ENCODE peak calls at places on chromosomes 1 and 21, in seven cellular contexts. C is effector CD8-positive, alpha-beta T cell; P is SK-N-DZ; B is BJ; K is HEK293T; I is activated T-helper 9 cell treated with anti-CD3 and anti-CD28 coated beads, Interleukin-2, amount 50 U/mL, for 16 hours; D is HTR-8/SVneo. W is an unnamed sample.

GRCh38 chr1:96845464-96845863 is 123.9 kb downstream of the PTBP2 start:
- DNase-seq in C (no peak), P (no peak), B (no peak), K (peak), I (no peak), D (peak), W (peak)

GRCh38 chr21:44337941-44338895 is 972 bp downstream of the CFAP410 start:
- DNase-seq in C (peak), P (peak), B (no peak), K (peak), I (no peak), D (peak), W (peak)

GRCh38 chr1:61782771-61783170 is 40.5 kb downstream of the PATJ start:
- DNase-seq in C (peak), P (no peak), B (no peak), K (no peak), I (peak), D (no peak), W (no peak)

GRCh38 chr1:114854693-114855320 is at the start of gene SYCP1:
- DNase-seq in C (no peak), P (no peak), B (no peak), K (no peak), I (no peak), D (no peak), W (no peak)

GRCh38 chr1:111920221-111921024 is 69.0 kb downstream of the KCND3 start:
- DNase-seq in C (no peak), P (no peak), B (peak), K (no peak), I (no peak), D (no peak), W (peak)

GRCh38 chr1:63041660-63042059 is 257.7 kb downstream of the ATG4C start:
- DNase-seq in C (no peak), P (no peak), B (no peak), K (no peak), I (no peak), D (no peak), W (no peak)

GRCh38 chr1:237386362-237387143 is 344.6 kb downstream of the RYR2 start:
- DNase-seq in C (no peak), P (peak), B (no peak), K (peak), I (no peak), D (peak), W (peak)

GRCh38 chr1:207807395-207808321 is 55.8 kb downstream of the CD46 start:
- DNase-seq in C (no peak), P (no peak), B (no peak), K (no peak), I (no peak), D (no peak), W (no peak)

GRCh38 chr1:197567442-197567841 is 207.8 kb downstream of the DENND1B start:
- DNase-seq in C (no peak), P (no peak), B (no peak), K (no peak), I (no peak), D (no peak), W (no peak)

GRCh38 chr1:16011936-16012589 is 5.8 kb downstream of the HSPB7 start:
- DNase-seq in C (no peak), P (no peak), B (no peak), K (no peak), I (no peak), D (no peak), W (no peak)

GRCh38 chr21:31559368-31560119 is 99.9 kb upstream of the SOD1 start:
- DNase-seq in C (peak), P (peak), B (peak), K (peak), I (peak), D (peak), W (peak)

GRCh38 chr1:156813298-156813697 is 3.4 kb downstream of the SH2D2A start:
- DNase-seq in C (no peak), P (no peak), B (no peak), K (no peak), I (no peak), D (no peak), W (no peak)

GRCh38 chr1:167529829-167530474 is 11.6 kb upstream of the CD247 start:
- DNase-seq in C (no peak), P (no peak), B (no peak), K (no peak), I (no peak), D (no peak), W (no peak)

GRCh38 chr1:153752561-153753195 is 22.5 kb upstream of the SLC27A3 start:
- DNase-seq in C (no peak), P (no peak), B (no peak), K (no peak), I (no peak), D (no peak), W (peak)

GRCh38 chr1:64505944-64506658 is 36.2 kb downstream of the CACHD1 start:
- DNase-seq in C (no peak), P (no peak), B (no peak), K (peak), I (no peak), D (no peak), W (no peak)

GRCh38 chr1:209850342-209850979 is 22.7 kb downstream of the UTP25 start:
- DNase-seq in C (no peak), P (peak), B (no peak), K (peak), I (no peak), D (peak), W (peak)

GRCh38 chr1:53145619-53145941 is 3.1 kb upstream of the SLC1A7 start:
- DNase-seq in C (no peak), P (no peak), B (no peak), K (no peak), I (no peak), D (no peak), W (no peak)

GRCh38 chr1:65002508-65003315 is 36.4 kb upstream of the JAK1 start:
- DNase-seq in C (peak), P (no peak), B (peak), K (peak), I (peak), D (peak), W (peak)

GRCh38 chr1:184078564-184079107 is 27.1 kb downstream of the TSEN15 start:
- DNase-seq in C (no peak), P (no peak), B (no peak), K (no peak), I (no peak), D (no peak), W (peak)

GRCh38 chr1:90579212-90579802 is 137.8 kb downstream of the BARHL2 start:
- DNase-seq in C (no peak), P (peak), B (no peak), K (peak), I (no peak), D (peak), W (peak)

GRCh38 chr1:9801909-9802308 is 21.9 kb downstream of the CLSTN1 start:
- DNase-seq in C (no peak), P (no peak), B (no peak), K (no peak), I (no peak), D (no peak), W (no peak)

GRCh38 chr1:247913786-247914185 is 6.3 kb upstream of the OR2T8 start:
- DNase-seq in C (no peak), P (no peak), B (no peak), K (no peak), I (no peak), D (no peak), W (no peak)

GRCh38 chr21:32653326-32653901 is 41.2 kb upstream of the CFAP298 start:
- DNase-seq in C (no peak), P (peak), B (no peak), K (peak), I (no peak), D (peak), W (peak)

GRCh38 chr1:14713077-14713476 is 114.6 kb downstream of the KAZN start:
- DNase-seq in C (no peak), P (no peak), B (no peak), K (no peak), I (no peak), D (no peak), W (no peak)

GRCh38 chr1:61332196-61332753 is 249.9 kb downstream of the NFIA start:
- DNase-seq in C (no peak), P (no peak), B (no peak), K (no peak), I (no peak), D (no peak), W (no peak)

GRCh38 chr1:966135-966602 is at the start of gene PLEKHN1:
- DNase-seq in C (no peak), P (no peak), B (no peak), K (no peak), I (no peak), D (peak), W (peak)

GRCh38 chr1:165773324-165773965 is 4.8 kb upstream of the TMCO1 start:
- DNase-seq in C (no peak), P (no peak), B (peak), K (no peak), I (no peak), D (peak), W (peak)

GRCh38 chr21:38807987-38808386 is 2.3 kb downstream of the ETS2 start:
- DNase-seq in C (no peak), P (peak), B (no peak), K (no peak), I (no peak), D (no peak), W (peak)

GRCh38 chr1:16292739-16293138 is 55.8 kb upstream of the CPLANE2 start:
- DNase-seq in C (no peak), P (no peak), B (no peak), K (no peak), I (no peak), D (no peak), W (no peak)

GRCh38 chr1:88608139-88608943 is 75.7 kb upstream of the PKN2 start:
- DNase-seq in C (no peak), P (peak), B (no peak), K (peak), I (no peak), D (peak), W (peak)

GRCh38 chr1:228280961-228281591 is 73.2 kb downstream of the OBSCN start:
- DNase-seq in C (no peak), P (no peak), B (no peak), K (no peak), I (no peak), D (no peak), W (no peak)

GRCh38 chr1:235834620-235835019 is 32.1 kb downstream of the LYST start:
- DNase-seq in C (no peak), P (no peak), B (no peak), K (no peak), I (no peak), D (no peak), W (no peak)

GRCh38 chr1:40344597-40344996 is 27.5 kb upstream of the COL9A2 start:
- DNase-seq in C (no peak), P (no peak), B (peak), K (no peak), I (no peak), D (peak), W (peak)